ENCODE peak calls at places on chromosomes 13 and 19, in six cellular contexts. O, L, Q, A, H and W are unnamed samples.

GRCh38 chr19:41785653-41786052 is 10.7 kb upstream of the CEACAM3 start:
- DNase-seq in O (peak; percentile 66), L (peak; percentile 79), Q (peak; percentile 70), A (peak; percentile 54), H (peak; percentile 46), W (peak; percentile 52)

GRCh38 chr19:13920940-13921744 is 15.1 kb downstream of the CC2D1A start:
- DNase-seq in O (peak; percentile 55), L (peak; percentile 55), Q (peak; percentile 64), A (no peak), H (no peak), W (peak; percentile 45)

GRCh38 chr13:50230365-50230978 is 215.2 kb downstream of the KCNRG start:
- DNase-seq in O (peak; percentile 40), L (peak; percentile 12), Q (peak; percentile 90), A (no peak), H (no peak), W (no peak)

GRCh38 chr13:46516624-46517318 is 36.2 kb upstream of the LRCH1 start:
- DNase-seq in O (no peak), L (no peak), Q (no peak), A (no peak), H (no peak), W (no peak)

GRCh38 chr13:113158946-113159345 is 498 bp downstream of the PROZ start:
- DNase-seq in O (no peak), L (no peak), Q (no peak), A (no peak), H (no peak), W (no peak)

GRCh38 chr13:49020940-49021548 is 45.3 kb downstream of the FNDC3A start:
- DNase-seq in O (peak; percentile 29), L (no peak), Q (peak; percentile 3), A (no peak), H (no peak), W (no peak)

GRCh38 chr19:49792829-49793560 is 20.1 kb downstream of the FUZ start:
- DNase-seq in O (no peak), L (no peak), Q (no peak), A (no peak), H (no peak), W (no peak)

GRCh38 chr19:1408300-1409203 is 1.2 kb downstream of the DAZAP1 start:
- DNase-seq in O (peak; percentile 53), L (peak; percentile 38), Q (peak; percentile 73), A (peak; percentile 50), H (peak; percentile 47), W (peak; percentile 68)

GRCh38 chr13:73248154-73248553 is 189.3 kb downstream of the KLF5 start:
- DNase-seq in O (no peak), L (no peak), Q (no peak), A (no peak), H (no peak), W (peak; percentile 18)